ENCODE peak calls at places on chromosomes 7 and 10, in four cellular contexts. J is AG10803, V is colonic mucosa, L is adrenal gland. Y is an unnamed sample.

GRCh38 chr10:16612148-16612742 is 90.6 kb upstream of the C1QL3 start:
- DNase-seq in J (peak), V (no peak), L (peak), Y (no peak)

GRCh38 chr10:71812016-71812912 is 38.8 kb downstream of the PSAP start:
- DNase-seq in J (peak), V (peak), L (peak), Y (no peak)

GRCh38 chr7:124720195-124720594 is 45.4 kb downstream of the GPR37 start:
- DNase-seq in J (no peak), V (no peak), L (no peak), Y (no peak)

GRCh38 chr7:74474271-74474865 is 20.7 kb downstream of the GTF2IRD1 start:
- DNase-seq in J (peak), V (no peak), L (no peak), Y (no peak)

GRCh38 chr7:135855836-135856235 is 107.2 kb upstream of the FAM180A start:
- DNase-seq in J (peak), V (no peak), L (no peak), Y (peak)

GRCh38 chr10:36023939-36024338 is 381.8 kb upstream of the FZD8 start:
- DNase-seq in J (peak), V (no peak), L (peak), Y (no peak)

GRCh38 chr7:6576024-6576866 is 1.0 kb upstream of the ZDHHC4 start:
- DNase-seq in J (no peak), V (peak), L (no peak), Y (no peak)

GRCh38 chr10:17353568-17353967 is 100.8 kb downstream of the ST8SIA6 start:
- DNase-seq in J (peak), V (no peak), L (no peak), Y (no peak)

GRCh38 chr7:1433128-1433920 is 25.9 kb downstream of the MICALL2 start:
- DNase-seq in J (no peak), V (no peak), L (no peak), Y (no peak)

GRCh38 chr10:123573236-123574147 is 92.7 kb upstream of the GPR26 start:
- DNase-seq in J (peak), V (peak), L (peak), Y (no peak)

GRCh38 chr7:135342887-135343286 is 109.2 kb downstream of the STRA8 start:
- DNase-seq in J (no peak), V (no peak), L (no peak), Y (no peak)

GRCh38 chr7:131619336-131620305 is 63.2 kb upstream of the PODXL start:
- DNase-seq in J (no peak), V (no peak), L (no peak), Y (no peak)

GRCh38 chr10:46220872-46221538 is 65.8 kb upstream of the ANTXRL start:
- DNase-seq in J (no peak), V (no peak), L (no peak), Y (no peak)

GRCh38 chr10:23157691-23158369 is 34.3 kb upstream of the PTF1A start:
- DNase-seq in J (peak), V (no peak), L (peak), Y (no peak)

GRCh38 chr10:101258179-101258885 is 29.1 kb upstream of the LBX1 start:
- DNase-seq in J (no peak), V (no peak), L (no peak), Y (no peak)

GRCh38 chr10:110758898-110759297 is 112.8 kb upstream of the PDCD4 start:
- DNase-seq in J (peak), V (peak), L (no peak), Y (no peak)

GRCh38 chr10:125157473-125157865 is 2.9 kb downstream of the CTBP2 start:
- DNase-seq in J (peak), V (no peak), L (peak), Y (peak)

GRCh38 chr10:80544316-80544953 is 6.7 kb downstream of the SH2D4B start:
- DNase-seq in J (no peak), V (no peak), L (no peak), Y (peak)

GRCh38 chr10:118308664-118309063 is 33.5 kb downstream of the FAM204A start:
- DNase-seq in J (no peak), V (no peak), L (no peak), Y (no peak)

GRCh38 chr7:45998506-45998905 is 77.4 kb upstream of the IGFBP3 start:
- DNase-seq in J (peak), V (no peak), L (no peak), Y (no peak)

GRCh38 chr10:23742368-23742767 is 303.5 kb downstream of the OTUD1 start:
- DNase-seq in J (no peak), V (no peak), L (no peak), Y (no peak)

GRCh38 chr7:66016131-66016461 is 34.1 kb upstream of the GUSB start:
- DNase-seq in J (peak), V (no peak), L (no peak), Y (no peak)

GRCh38 chr10:909831-910230 is 21.7 kb downstream of the LARP4B start:
- DNase-seq in J (peak), V (no peak), L (peak), Y (no peak)

GRCh38 chr7:155861480-155861868 is 49.2 kb upstream of the SHH start:
- DNase-seq in J (no peak), V (peak), L (peak), Y (peak)

GRCh38 chr7:35353481-35353880 is 99.6 kb upstream of the TBX20 start:
- DNase-seq in J (no peak), V (no peak), L (no peak), Y (peak)

GRCh38 chr7:14228341-14228740 is 238.9 kb upstream of the ETV1 start:
- DNase-seq in J (peak), V (no peak), L (no peak), Y (no peak)

GRCh38 chr7:14233026-14233897 is 243.8 kb upstream of the ETV1 start:
- DNase-seq in J (no peak), V (peak), L (no peak), Y (no peak)

GRCh38 chr7:14233898-14234174 is 244.4 kb upstream of the ETV1 start:
- DNase-seq in J (no peak), V (no peak), L (no peak), Y (no peak)

DNA sequence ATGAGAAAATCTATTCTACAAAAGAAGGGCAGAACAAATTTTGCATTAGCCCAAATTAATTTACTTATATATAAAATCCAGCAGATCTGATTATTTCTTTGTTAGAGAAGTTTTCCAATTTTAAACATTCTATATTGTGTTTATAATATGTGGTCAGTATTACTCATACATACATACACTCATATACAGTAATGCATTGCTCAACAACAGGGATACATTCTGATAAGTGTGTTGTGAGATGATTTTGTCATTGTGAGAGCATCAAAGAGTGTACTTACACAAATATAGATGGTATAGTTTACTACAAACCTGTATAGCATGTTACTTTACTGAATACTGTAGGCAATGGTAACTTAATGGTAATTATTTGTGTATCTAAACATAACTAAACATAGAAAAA is 239.6 kb upstream of the ETV1 start:
- DNase-seq in J (no peak), V (no peak), L (no peak), Y (no peak)
- TF ChIP-seq CTCF in J (no peak), V (no peak), L (no peak), Y (no peak)

GRCh38 chr7:139109188-139109982 is at the start of gene ZC3HAV1:
- DNase-seq in J (peak), V (peak), L (peak), Y (peak)

GRCh38 chr7:139111147-139111546 is 1.6 kb upstream of the ZC3HAV1 start:
- DNase-seq in J (no peak), V (no peak), L (no peak), Y (no peak)

GRCh38 chr7:139109983-139110411 is 477 bp upstream of the ZC3HAV1 start:
- DNase-seq in J (no peak), V (no peak), L (no peak), Y (no peak)

GRCh38 chr7:139106959-139107358 is 2.6 kb downstream of the ZC3HAV1 start:
- DNase-seq in J (no peak), V (no peak), L (no peak), Y (no peak)

DNA sequence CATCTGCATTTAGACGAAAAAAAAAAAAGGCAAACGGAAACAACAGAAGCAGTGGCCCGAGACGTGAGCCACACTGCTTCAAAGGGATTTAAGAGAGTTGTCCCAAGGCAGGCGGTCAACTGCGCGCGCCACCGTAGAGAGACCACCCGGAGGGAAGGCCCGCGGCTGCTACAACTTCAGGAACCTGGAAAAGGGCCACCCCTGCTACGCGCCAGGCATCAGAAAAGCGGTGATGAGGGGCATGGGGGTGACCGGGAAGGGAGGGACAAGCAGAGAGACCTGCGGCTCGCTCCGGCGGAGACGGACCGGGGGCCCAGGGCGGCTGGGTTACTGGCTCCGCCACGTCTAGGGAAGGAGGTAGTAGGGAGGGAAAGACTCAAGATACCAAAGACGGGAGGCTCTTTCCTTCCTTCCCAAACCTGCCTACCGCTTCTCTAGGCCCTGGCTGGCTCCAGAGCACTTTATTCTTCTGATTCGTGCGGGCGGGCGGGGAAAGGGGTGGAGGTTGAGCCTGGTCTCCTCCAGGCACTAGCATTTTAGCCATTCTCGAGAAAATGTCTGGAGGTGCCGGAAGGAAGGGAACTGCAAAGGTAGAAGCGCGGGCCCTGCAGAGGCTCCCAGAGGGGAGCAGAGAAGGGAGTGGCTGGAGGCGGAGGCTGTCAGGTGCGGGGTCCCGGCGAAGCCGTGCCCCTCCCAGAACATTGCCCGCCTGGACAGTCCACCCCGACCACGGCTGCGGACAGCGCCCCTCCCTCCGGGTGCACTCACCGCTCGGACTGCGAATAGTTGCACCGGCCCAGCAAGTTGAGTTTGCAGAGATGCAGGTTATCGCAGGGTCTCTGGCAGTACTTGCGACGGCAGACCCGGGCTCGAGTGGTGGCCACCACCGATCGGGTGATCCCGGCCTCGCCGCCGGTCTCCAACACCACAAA is 998 bp downstream of the ZC3HAV1 start:
- DNase-seq in J (peak), V (peak), L (peak), Y (no peak)
- TF ChIP-seq CTCF in J (no peak), V (no peak), L (no peak), Y (no peak)

GRCh38 chr7:32206488-32206887 is 136.3 kb upstream of the PDE1C start:
- DNase-seq in J (no peak), V (no peak), L (no peak), Y (no peak)

GRCh38 chr7:32204361-32205018 is 134.3 kb upstream of the PDE1C start:
- DNase-seq in J (peak), V (peak), L (peak), Y (peak)

GRCh38 chr7:32212321-32212720 is 142.1 kb upstream of the PDE1C start:
- DNase-seq in J (no peak), V (no peak), L (no peak), Y (no peak)

DNA sequence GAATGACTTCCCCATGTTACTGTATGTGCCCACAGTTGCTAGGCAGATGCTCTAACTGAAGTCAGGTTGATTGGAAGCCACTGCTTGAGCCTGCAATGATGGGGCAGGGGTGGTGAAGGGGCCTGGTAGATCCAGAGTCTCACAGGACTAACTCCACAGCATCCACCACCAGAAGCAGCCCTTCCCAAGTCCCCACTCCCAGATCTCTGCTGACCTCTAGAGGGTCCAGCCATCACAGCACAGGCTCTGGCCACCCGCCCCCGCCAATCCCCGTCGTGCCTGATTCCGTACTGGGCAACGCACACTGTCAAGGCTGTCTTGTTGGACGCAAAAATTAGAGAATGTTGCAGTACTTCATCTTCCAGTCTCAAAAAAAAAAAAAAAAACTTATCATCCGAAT is 136.8 kb upstream of the PDE1C start:
- DNase-seq in J (peak), V (no peak), L (no peak), Y (peak)
- TF ChIP-seq CTCF in J (peak), V (no peak), L (no peak), Y (peak)

GRCh38 chr7:100465702-100466311 is 1.7 kb upstream of the SPACDR start:
- DNase-seq in J (peak), V (peak), L (peak), Y (peak)
- TF ChIP-seq CTCF in J (peak), V (peak), L (peak), Y (peak)

GRCh38 chr10:24952146-24952700 is at the start of gene PRTFDC1:
- DNase-seq in J (no peak), V (peak), L (peak), Y (no peak)

GRCh38 chr10:24950439-24950838 is 2.0 kb downstream of the PRTFDC1 start:
- DNase-seq in J (no peak), V (no peak), L (no peak), Y (no peak)

GRCh38 chr10:24951201-24952145 is 933 bp downstream of the PRTFDC1 start:
- DNase-seq in J (peak), V (peak), L (peak), Y (no peak)

GRCh38 chr10:24953350-24954074 is 1.1 kb upstream of the PRTFDC1 start:
- DNase-seq in J (peak), V (no peak), L (no peak), Y (no peak)

DNA sequence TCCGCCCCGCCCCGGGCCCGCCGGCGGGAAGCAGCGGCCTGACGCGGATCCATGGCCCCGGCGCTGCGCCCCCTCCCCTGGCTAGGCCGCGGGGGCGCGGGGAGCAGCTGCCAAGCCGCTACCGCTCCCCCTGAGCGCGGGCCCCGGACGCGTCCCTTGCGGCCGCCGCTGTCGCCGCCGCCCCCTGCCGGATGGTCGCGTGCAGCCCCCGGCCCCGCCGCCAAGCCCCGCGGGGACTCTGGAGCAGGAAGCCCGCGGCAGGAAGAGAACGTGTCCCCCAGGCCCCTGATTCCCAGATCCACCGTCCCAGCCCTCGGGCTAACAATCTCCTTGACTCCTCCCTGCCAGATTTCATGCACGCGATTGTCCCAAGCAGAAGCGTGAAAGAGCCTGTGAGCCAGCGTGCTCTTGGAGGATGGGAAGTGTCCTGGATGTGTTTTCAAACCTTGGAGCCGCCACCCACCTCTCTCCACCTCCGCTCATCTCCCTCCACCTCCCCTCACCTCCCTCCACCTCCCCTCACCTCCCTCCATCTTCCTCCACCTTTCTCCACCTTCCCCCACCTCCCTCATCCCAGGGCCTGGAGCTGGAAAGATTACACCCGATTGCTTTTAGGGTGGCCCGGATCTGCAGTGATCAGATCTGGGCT is 419 bp upstream of the PRTFDC1 start:
- DNase-seq in J (peak), V (peak), L (peak), Y (peak)
- TF ChIP-seq CTCF in J (no peak), V (peak), L (peak), Y (peak)